ENCODE peak calls at places on chromosomes 4 and X, in four cellular contexts. One of them, this sample, is unnamed.

GRCh38 chrX:31233941-31234496 is 162.2 kb upstream of the FTHL17 start:
- DNase-seq in K562: no peak
- DNase-seq in GM12878: no peak
- DNase-seq in HepG2: no peak
- DNase-seq in this sample: no peak

GRCh38 chrX:2500091-2500680 is 590 bp downstream of the DHRSX start:
- DNase-seq in K562: peak; percentile 45
- DNase-seq in HepG2: peak; percentile 18
- DNase-seq in GM12878: no peak
- DNase-seq in this sample: peak; percentile 73

GRCh38 chr4:5893591-5893990 is 705 bp upstream of the CRMP1 start:
- DNase-seq in HepG2: no peak
- DNase-seq in GM12878: no peak
- DNase-seq in K562: no peak
- DNase-seq in this sample: no peak

GRCh38 chrX:70226048-70226447 is 8.4 kb upstream of the AWAT1 start:
- DNase-seq in K562: no peak
- DNase-seq in HepG2: no peak
- DNase-seq in GM12878: no peak
- DNase-seq in this sample: no peak

GRCh38 chrX:23668335-23668734 is 1.0 kb downstream of the PRDX4 start:
- DNase-seq in HepG2: no peak
- DNase-seq in GM12878: peak; percentile 24
- DNase-seq in K562: peak; percentile 14
- DNase-seq in this sample: no peak

GRCh38 chrX:86806786-86807185 is 658.5 kb downstream of the DACH2 start:
- DNase-seq in HepG2: peak; percentile 6
- DNase-seq in K562: peak; percentile 0
- DNase-seq in GM12878: no peak
- DNase-seq in this sample: no peak

GRCh38 chr4:111282035-111282434 is 659.2 kb upstream of the PITX2 start:
- DNase-seq in K562: no peak
- DNase-seq in GM12878: no peak
- DNase-seq in HepG2: no peak
- DNase-seq in this sample: no peak

GRCh38 chr4:156765277-156765676 is 206.3 kb downstream of the PDGFC start:
- DNase-seq in K562: no peak
- DNase-seq in HepG2: peak; percentile 60
- DNase-seq in GM12878: no peak
- DNase-seq in this sample: no peak

GRCh38 chr4:139522457-139522856 is 33.6 kb downstream of the SETD7 start:
- DNase-seq in GM12878: no peak
- DNase-seq in HepG2: peak; percentile 5
- DNase-seq in K562: no peak
- DNase-seq in this sample: no peak

GRCh38 chr4:44961001-44961755 is 234.8 kb upstream of the GNPDA2 start:
- DNase-seq in K562: no peak
- DNase-seq in GM12878: no peak
- DNase-seq in HepG2: no peak
- DNase-seq in this sample: no peak

GRCh38 chr4:184826315-184827266 is 823 bp upstream of the ACSL1 start:
- DNase-seq in K562: peak; percentile 39
- DNase-seq in GM12878: no peak
- DNase-seq in HepG2: no peak
- DNase-seq in this sample: no peak

GRCh38 chr4:26032572-26033320 is 118.7 kb downstream of the SMIM20 start:
- DNase-seq in GM12878: no peak
- DNase-seq in HepG2: peak; percentile 61
- DNase-seq in K562: no peak
- DNase-seq in this sample: no peak

GRCh38 chr4:164396439-164396838 is 357.5 kb upstream of the SMIM31 start:
- DNase-seq in K562: no peak
- DNase-seq in HepG2: no peak
- DNase-seq in GM12878: no peak
- DNase-seq in this sample: no peak

GRCh38 chrX:318739-319578 is at the start of gene GTPBP6:
- DNase-seq in HepG2: peak; percentile 98
- DNase-seq in GM12878: peak; percentile 99
- DNase-seq in K562: peak; percentile 98
- DNase-seq in this sample: peak; percentile 100

GRCh38 chr4:125464146-125464545 is 149.4 kb downstream of the FAT4 start:
- DNase-seq in HepG2: no peak
- DNase-seq in GM12878: no peak
- DNase-seq in K562: no peak
- DNase-seq in this sample: no peak

GRCh38 chr4:110096406-110096805 is 102.0 kb downstream of the ELOVL6 start:
- DNase-seq in GM12878: no peak
- DNase-seq in HepG2: no peak
- DNase-seq in K562: no peak
- DNase-seq in this sample: no peak

GRCh38 chrX:24428518-24428917 is 36.6 kb upstream of the PDK3 start:
- DNase-seq in K562: no peak
- DNase-seq in HepG2: no peak
- DNase-seq in GM12878: no peak
- DNase-seq in this sample: no peak

GRCh38 chrX:13511557-13512330 is 57.7 kb upstream of the EGFL6 start:
- DNase-seq in HepG2: no peak
- DNase-seq in K562: peak; percentile 4
- DNase-seq in GM12878: no peak
- DNase-seq in this sample: no peak

GRCh38 chrX:133995759-133996158 is 10.4 kb upstream of the GPC3 start:
- DNase-seq in GM12878: no peak
- DNase-seq in HepG2: no peak
- DNase-seq in K562: no peak
- DNase-seq in this sample: no peak

GRCh38 chr4:154958621-154959358 is 177.7 kb downstream of the RBM46 start:
- DNase-seq in HepG2: no peak
- DNase-seq in GM12878: no peak
- DNase-seq in K562: no peak
- DNase-seq in this sample: no peak

GRCh38 chr4:1746265-1746691 is 25.0 kb downstream of the TACC3 start:
- DNase-seq in K562: peak; percentile 88
- DNase-seq in GM12878: no peak
- DNase-seq in HepG2: peak; percentile 82
- DNase-seq in this sample: peak; percentile 77

GRCh38 chr4:156558365-156559025 is 413.1 kb downstream of the PDGFC start:
- DNase-seq in GM12878: no peak
- DNase-seq in HepG2: no peak
- DNase-seq in K562: no peak
- DNase-seq in this sample: no peak

GRCh38 chr4:157221895-157222763 is 1.6 kb downstream of the GRIA2 start:
- DNase-seq in HepG2: no peak
- DNase-seq in K562: no peak
- DNase-seq in GM12878: no peak
- DNase-seq in this sample: no peak

GRCh38 chrX:9312922-9313867 is 151.7 kb upstream of the TBL1X start:
- DNase-seq in K562: peak; percentile 65
- DNase-seq in GM12878: no peak
- DNase-seq in HepG2: peak; percentile 13
- DNase-seq in this sample: peak; percentile 7

GRCh38 chr4:109914356-109914755 is 1.7 kb downstream of the EGF start:
- DNase-seq in K562: no peak
- DNase-seq in HepG2: no peak
- DNase-seq in GM12878: no peak
- DNase-seq in this sample: no peak

GRCh38 chr4:100188829-100189228 is 1.4 kb downstream of the DDIT4L start:
- DNase-seq in K562: no peak
- DNase-seq in HepG2: no peak
- DNase-seq in GM12878: no peak
- DNase-seq in this sample: no peak

GRCh38 chr4:152369203-152369902 is 166.5 kb downstream of the FBXW7 start:
- DNase-seq in GM12878: no peak
- DNase-seq in K562: no peak
- DNase-seq in HepG2: no peak
- DNase-seq in this sample: no peak

GRCh38 chr4:40845136-40845910 is 95.6 kb downstream of the NSUN7 start:
- DNase-seq in HepG2: no peak
- DNase-seq in GM12878: no peak
- DNase-seq in K562: no peak
- DNase-seq in this sample: no peak

GRCh38 chr4:89708903-89709361 is 128.0 kb downstream of the SNCA start:
- DNase-seq in GM12878: no peak
- DNase-seq in HepG2: no peak
- DNase-seq in K562: no peak
- DNase-seq in this sample: no peak

GRCh38 chrX:120310861-120311631 is at the start of gene TMEM255A:
- DNase-seq in GM12878: no peak
- DNase-seq in HepG2: no peak
- DNase-seq in K562: no peak
- DNase-seq in this sample: peak; percentile 15

GRCh38 chr4:145735777-145736176 is 55.8 kb downstream of the C4orf51 start:
- DNase-seq in K562: no peak
- DNase-seq in GM12878: no peak
- DNase-seq in HepG2: no peak
- DNase-seq in this sample: no peak

GRCh38 chr4:36348403-36348938 is 67.1 kb downstream of the DTHD1 start:
- DNase-seq in HepG2: no peak
- DNase-seq in K562: no peak
- DNase-seq in GM12878: peak; percentile 66
- DNase-seq in this sample: no peak

GRCh38 chr4:52606766-52607165 is 52.3 kb downstream of the USP46 start:
- DNase-seq in HepG2: no peak
- DNase-seq in K562: no peak
- DNase-seq in GM12878: no peak
- DNase-seq in this sample: no peak

DNA sequence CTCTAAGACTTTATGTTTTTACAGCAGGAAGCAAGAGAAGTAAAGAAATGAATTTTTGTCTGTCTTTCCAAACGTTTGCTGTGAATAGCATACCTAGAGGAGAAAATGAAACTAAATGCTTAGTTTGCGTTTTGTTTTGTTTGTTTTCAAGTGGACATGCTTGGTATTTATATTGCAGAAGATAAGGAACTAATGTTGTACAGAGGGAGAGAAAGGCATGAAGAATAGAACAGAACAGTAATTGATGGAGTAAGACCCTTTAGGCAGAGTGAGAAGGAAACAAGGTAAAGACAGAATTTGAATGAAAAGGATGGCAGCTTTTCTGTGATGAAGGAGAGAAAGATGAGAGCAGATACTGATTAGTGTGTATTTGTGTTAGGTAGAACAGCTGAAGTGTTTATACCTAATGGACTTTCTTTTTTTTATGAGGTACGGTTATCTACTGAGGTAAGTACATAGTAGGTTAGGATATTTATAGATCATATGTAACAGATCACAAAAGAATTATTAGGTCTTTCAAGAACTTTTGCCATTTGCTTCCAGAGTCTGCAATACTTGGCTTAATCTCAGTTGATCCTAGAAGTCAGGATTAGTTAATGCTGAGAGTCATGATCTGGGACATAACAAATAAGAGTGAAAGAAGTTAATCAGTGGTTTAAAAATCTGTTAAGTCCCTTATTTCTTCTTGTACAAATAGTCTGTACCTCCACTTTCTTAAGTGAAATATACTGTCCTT is 36.9 kb downstream of the FABP2 start:
- DNase-seq in HepG2: no peak
- DNase-seq in K562: no peak
- DNase-seq in GM12878: no peak
- DNase-seq in this sample: no peak
- TF ChIP-seq CEBPB in HepG2: no peak
- TF ChIP-seq CEBPB in K562: no peak
- TF ChIP-seq CEBPB in GM12878: no peak
- TF ChIP-seq CEBPB in this sample: no peak

GRCh38 chr4:159235779-159236368 is 133.0 kb downstream of the RAPGEF2 start:
- DNase-seq in K562: no peak
- DNase-seq in GM12878: no peak
- DNase-seq in HepG2: peak; percentile 24
- DNase-seq in this sample: no peak
- TF ChIP-seq CHD4 in K562: no peak
- TF ChIP-seq CHD4 in GM12878: no peak
- TF ChIP-seq CHD4 in HepG2: no peak
- TF ChIP-seq CHD4 in this sample: no peak

GRCh38 chr4:108058685-108059440 is 69.2 kb downstream of the HADH start:
- DNase-seq in HepG2: peak; percentile 27
- DNase-seq in GM12878: no peak
- DNase-seq in K562: no peak
- DNase-seq in this sample: no peak
- TF ChIP-seq CEBPB in HepG2: peak; percentile 9
- TF ChIP-seq CEBPB in GM12878: no peak
- TF ChIP-seq CEBPB in K562: no peak
- TF ChIP-seq CEBPB in this sample: no peak

GRCh38 chr4:140893939-140894338 is 137.8 kb upstream of the TBC1D9 start:
- DNase-seq in GM12878: no peak
- DNase-seq in HepG2: no peak
- DNase-seq in K562: no peak
- DNase-seq in this sample: no peak
- TF ChIP-seq CHD4 in GM12878: no peak
- TF ChIP-seq CHD4 in HepG2: no peak
- TF ChIP-seq CHD4 in K562: no peak
- TF ChIP-seq CHD4 in this sample: no peak

DNA sequence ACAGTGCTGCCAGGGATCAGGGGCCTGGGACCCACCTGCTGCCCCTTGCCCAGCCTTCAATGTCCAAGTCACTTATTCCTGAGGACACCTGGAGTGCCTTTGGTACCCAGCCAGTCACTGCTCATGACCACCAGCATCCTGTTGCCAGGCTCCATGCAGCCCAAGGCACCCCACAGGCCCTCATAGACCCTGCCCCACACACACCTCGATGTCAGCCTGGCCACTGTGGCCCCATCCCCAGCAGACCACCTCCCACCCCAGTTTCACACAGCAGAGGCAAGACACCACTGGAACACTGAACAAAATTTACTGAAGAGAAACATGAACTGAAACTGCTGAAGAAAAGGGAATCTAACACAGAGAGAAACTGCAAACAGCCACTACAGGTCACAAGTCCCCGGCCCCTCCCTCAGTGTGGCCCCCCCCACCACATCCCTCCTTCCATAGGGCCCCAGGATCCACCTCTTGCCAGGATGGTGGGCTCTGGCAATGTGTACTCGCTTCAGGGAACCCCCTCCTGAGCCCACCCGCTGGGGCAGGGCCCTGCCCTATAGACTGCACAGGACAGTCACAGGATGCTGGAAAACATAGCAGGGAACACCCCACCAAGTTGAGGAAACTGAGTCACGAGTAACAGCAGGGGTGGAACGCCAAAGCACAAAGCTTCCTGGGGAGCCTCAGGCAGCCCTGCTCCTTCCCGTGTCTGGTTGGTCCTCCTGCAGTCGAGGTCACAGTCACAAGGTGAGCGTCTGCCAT is 5.2 kb downstream of the PNMA5 start:
- DNase-seq in GM12878: no peak
- DNase-seq in HepG2: no peak
- DNase-seq in K562: no peak
- DNase-seq in this sample: no peak
- TF ChIP-seq CEBPB in GM12878: no peak
- TF ChIP-seq CEBPB in HepG2: no peak
- TF ChIP-seq CEBPB in K562: no peak
- TF ChIP-seq CEBPB in this sample: no peak

DNA sequence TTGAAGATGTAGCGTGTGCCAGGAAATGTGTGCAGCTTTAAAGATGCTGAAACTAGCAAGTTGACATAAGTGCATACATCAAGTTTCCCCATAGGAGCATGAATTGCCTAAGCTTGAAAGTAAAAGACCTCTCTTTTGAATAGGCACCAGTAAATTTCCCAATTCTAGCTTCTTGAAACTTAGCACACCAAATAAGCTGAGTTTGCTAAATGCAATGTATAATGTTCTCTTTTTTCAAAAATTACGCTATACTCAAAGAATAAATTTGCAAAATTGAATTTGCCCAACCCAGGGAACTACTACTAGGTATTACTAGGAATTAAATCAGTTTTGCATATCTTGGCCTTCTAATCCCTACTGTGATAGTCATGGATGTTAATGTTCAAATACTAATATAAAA is 923.9 kb upstream of the LCORL start:
- DNase-seq in GM12878: no peak
- DNase-seq in HepG2: no peak
- DNase-seq in K562: no peak
- DNase-seq in this sample: no peak
- TF ChIP-seq CHD4 in GM12878: no peak
- TF ChIP-seq CHD4 in HepG2: no peak
- TF ChIP-seq CHD4 in K562: no peak
- TF ChIP-seq CHD4 in this sample: no peak